ENCODE peak calls at places on chromosomes 11 and 22, in four cellular contexts. G, I, L and Z are unnamed samples.
A peak's percentile ranks its signal among the peaks of the same experiment; 100 is the strongest.

GRCh38 chr22:19430890-19431541 is 517 bp downstream of the HIRA start:
- DNase-seq in G (peak; percentile 39), I (no peak), L (peak; percentile 54), Z (no peak)

GRCh38 chr22:26805131-26805530 is 147.7 kb downstream of the MIAT start:
- DNase-seq in G (peak; percentile 18), I (no peak), L (no peak), Z (no peak)

GRCh38 chr22:35736166-35736565 is 18.5 kb downstream of the APOL5 start:
- DNase-seq in G (no peak), I (no peak), L (no peak), Z (no peak)

GRCh38 chr11:44979536-44980399 is 29.1 kb upstream of the TP53I11 start:
- DNase-seq in G (peak; percentile 80), I (no peak), L (peak; percentile 46), Z (no peak)

GRCh38 chr11:16843307-16843706 is 104.9 kb downstream of the C11orf58 start:
- DNase-seq in G (peak; percentile 13), I (no peak), L (no peak), Z (no peak)

GRCh38 chr11:7892751-7893356 is 38.2 kb downstream of the OR10A6 start:
- DNase-seq in G (peak; percentile 69), I (no peak), L (no peak), Z (no peak)

GRCh38 chr22:44067033-44067432 is 42.9 kb downstream of the PARVB start:
- DNase-seq in G (peak; percentile 28), I (no peak), L (no peak), Z (no peak)

GRCh38 chr11:60942970-60943565 is 8.9 kb downstream of the SLC15A3 start:
- DNase-seq in G (no peak), I (no peak), L (no peak), Z (no peak)